ENCODE peak calls at places on chromosomes 6 and 20, in nine cellular contexts. One of them, this sample, is unnamed.

GRCh38 chr6:3970097-3970496 is 108.8 kb downstream of the FAM217A start:
- DNase-seq in nucleus accumbens: no peak
- DNase-seq in NCI-H1436: no peak
- DNase-seq in NCI-H2029: no peak
- DNase-seq in GM13977: no peak
- DNase-seq in HT-29: no peak
- DNase-seq in glomerular endothelial cell: no peak
- DNase-seq in H54: no peak
- DNase-seq in activated T-cell treated with anti-CD3 and anti-CD28 coated beads, Interleukin-2, amount 50 U/mL, for 4 hours: no peak
- DNase-seq in this sample: no peak

GRCh38 chr6:72876256-72876655 is 254.4 kb downstream of the KCNQ5 start:
- DNase-seq in GM13977: no peak
- DNase-seq in glomerular endothelial cell: no peak
- DNase-seq in NCI-H2029: no peak
- DNase-seq in activated T-cell treated with anti-CD3 and anti-CD28 coated beads, Interleukin-2, amount 50 U/mL, for 4 hours: no peak
- DNase-seq in nucleus accumbens: no peak
- DNase-seq in H54: no peak
- DNase-seq in NCI-H1436: no peak
- DNase-seq in HT-29: no peak
- DNase-seq in this sample: no peak

GRCh38 chr6:158040804-158041347 is 59.2 kb downstream of the SYNJ2 start:
- DNase-seq in activated T-cell treated with anti-CD3 and anti-CD28 coated beads, Interleukin-2, amount 50 U/mL, for 4 hours: no peak
- DNase-seq in nucleus accumbens: no peak
- DNase-seq in GM13977: no peak
- DNase-seq in HT-29: no peak
- DNase-seq in glomerular endothelial cell: no peak
- DNase-seq in NCI-H1436: no peak
- DNase-seq in H54: no peak
- DNase-seq in NCI-H2029: no peak
- DNase-seq in this sample: no peak

GRCh38 chr6:108163267-108163643 is 2.6 kb upstream of the NR2E1 start:
- DNase-seq in HT-29: peak
- DNase-seq in H54: no peak
- DNase-seq in NCI-H1436: no peak
- DNase-seq in GM13977: no peak
- DNase-seq in activated T-cell treated with anti-CD3 and anti-CD28 coated beads, Interleukin-2, amount 50 U/mL, for 4 hours: no peak
- DNase-seq in nucleus accumbens: no peak
- DNase-seq in glomerular endothelial cell: no peak
- DNase-seq in NCI-H2029: no peak
- DNase-seq in this sample: no peak

GRCh38 chr6:55293116-55293515 is 34.2 kb upstream of the GFRAL start:
- DNase-seq in H54: peak
- DNase-seq in GM13977: peak
- DNase-seq in glomerular endothelial cell: no peak
- DNase-seq in HT-29: peak
- DNase-seq in NCI-H2029: no peak
- DNase-seq in activated T-cell treated with anti-CD3 and anti-CD28 coated beads, Interleukin-2, amount 50 U/mL, for 4 hours: no peak
- DNase-seq in nucleus accumbens: no peak
- DNase-seq in NCI-H1436: no peak
- DNase-seq in this sample: no peak

GRCh38 chr6:139060332-139060731 is 31.8 kb downstream of the ABRACL start:
- DNase-seq in nucleus accumbens: no peak
- DNase-seq in NCI-H1436: no peak
- DNase-seq in NCI-H2029: no peak
- DNase-seq in HT-29: no peak
- DNase-seq in GM13977: no peak
- DNase-seq in activated T-cell treated with anti-CD3 and anti-CD28 coated beads, Interleukin-2, amount 50 U/mL, for 4 hours: no peak
- DNase-seq in glomerular endothelial cell: no peak
- DNase-seq in H54: no peak
- DNase-seq in this sample: no peak

GRCh38 chr6:121161881-121162280 is 172.4 kb downstream of the TBC1D32 start:
- DNase-seq in activated T-cell treated with anti-CD3 and anti-CD28 coated beads, Interleukin-2, amount 50 U/mL, for 4 hours: no peak
- DNase-seq in NCI-H1436: no peak
- DNase-seq in glomerular endothelial cell: no peak
- DNase-seq in GM13977: no peak
- DNase-seq in HT-29: no peak
- DNase-seq in H54: no peak
- DNase-seq in NCI-H2029: no peak
- DNase-seq in nucleus accumbens: no peak
- DNase-seq in this sample: no peak

GRCh38 chr20:59577809-59578601 is 26.3 kb upstream of the PHACTR3 start:
- DNase-seq in activated T-cell treated with anti-CD3 and anti-CD28 coated beads, Interleukin-2, amount 50 U/mL, for 4 hours: no peak
- DNase-seq in GM13977: no peak
- DNase-seq in NCI-H1436: no peak
- DNase-seq in H54: no peak
- DNase-seq in NCI-H2029: no peak
- DNase-seq in nucleus accumbens: no peak
- DNase-seq in glomerular endothelial cell: no peak
- DNase-seq in HT-29: no peak
- DNase-seq in this sample: no peak

GRCh38 chr6:84854801-84855400 is 90.5 kb upstream of the TBX18 start:
- DNase-seq in activated T-cell treated with anti-CD3 and anti-CD28 coated beads, Interleukin-2, amount 50 U/mL, for 4 hours: no peak
- DNase-seq in nucleus accumbens: no peak
- DNase-seq in H54: no peak
- DNase-seq in NCI-H1436: no peak
- DNase-seq in NCI-H2029: no peak
- DNase-seq in GM13977: no peak
- DNase-seq in glomerular endothelial cell: no peak
- DNase-seq in HT-29: no peak
- DNase-seq in this sample: no peak

GRCh38 chr6:37456816-37457560 is 24.0 kb downstream of the CMTR1 start:
- DNase-seq in nucleus accumbens: peak
- DNase-seq in GM13977: no peak
- DNase-seq in activated T-cell treated with anti-CD3 and anti-CD28 coated beads, Interleukin-2, amount 50 U/mL, for 4 hours: no peak
- DNase-seq in glomerular endothelial cell: no peak
- DNase-seq in NCI-H1436: no peak
- DNase-seq in H54: peak
- DNase-seq in NCI-H2029: no peak
- DNase-seq in HT-29: no peak
- DNase-seq in this sample: no peak

GRCh38 chr6:110250838-110251237 is 70.6 kb downstream of the CDC40 start:
- DNase-seq in activated T-cell treated with anti-CD3 and anti-CD28 coated beads, Interleukin-2, amount 50 U/mL, for 4 hours: no peak
- DNase-seq in NCI-H1436: no peak
- DNase-seq in nucleus accumbens: no peak
- DNase-seq in NCI-H2029: no peak
- DNase-seq in GM13977: no peak
- DNase-seq in HT-29: no peak
- DNase-seq in H54: no peak
- DNase-seq in glomerular endothelial cell: no peak
- DNase-seq in this sample: no peak

GRCh38 chr20:5061209-5061608 is 58.5 kb downstream of the PCNA start:
- DNase-seq in activated T-cell treated with anti-CD3 and anti-CD28 coated beads, Interleukin-2, amount 50 U/mL, for 4 hours: no peak
- DNase-seq in H54: peak
- DNase-seq in GM13977: no peak
- DNase-seq in NCI-H1436: no peak
- DNase-seq in glomerular endothelial cell: no peak
- DNase-seq in HT-29: peak
- DNase-seq in NCI-H2029: no peak
- DNase-seq in nucleus accumbens: no peak
- DNase-seq in this sample: no peak

GRCh38 chr6:41471064-41471895 is 74.9 kb upstream of the FOXP4 start:
- DNase-seq in glomerular endothelial cell: no peak
- DNase-seq in H54: no peak
- DNase-seq in activated T-cell treated with anti-CD3 and anti-CD28 coated beads, Interleukin-2, amount 50 U/mL, for 4 hours: no peak
- DNase-seq in nucleus accumbens: no peak
- DNase-seq in HT-29: no peak
- DNase-seq in NCI-H1436: no peak
- DNase-seq in GM13977: no peak
- DNase-seq in NCI-H2029: no peak
- DNase-seq in this sample: no peak

GRCh38 chr6:145904391-145904790 is 59.8 kb downstream of the SHPRH start:
- DNase-seq in HT-29: no peak
- DNase-seq in nucleus accumbens: no peak
- DNase-seq in activated T-cell treated with anti-CD3 and anti-CD28 coated beads, Interleukin-2, amount 50 U/mL, for 4 hours: no peak
- DNase-seq in NCI-H2029: no peak
- DNase-seq in H54: no peak
- DNase-seq in NCI-H1436: no peak
- DNase-seq in glomerular endothelial cell: no peak
- DNase-seq in GM13977: no peak
- DNase-seq in this sample: no peak

GRCh38 chr6:38867726-38868125 is 152.6 kb downstream of the DNAH8 start:
- DNase-seq in H54: no peak
- DNase-seq in GM13977: no peak
- DNase-seq in activated T-cell treated with anti-CD3 and anti-CD28 coated beads, Interleukin-2, amount 50 U/mL, for 4 hours: no peak
- DNase-seq in NCI-H2029: no peak
- DNase-seq in glomerular endothelial cell: no peak
- DNase-seq in NCI-H1436: no peak
- DNase-seq in HT-29: no peak
- DNase-seq in nucleus accumbens: no peak
- DNase-seq in this sample: no peak

GRCh38 chr6:72950114-72950860 is 275.0 kb downstream of the KHDC1L start:
- DNase-seq in glomerular endothelial cell: no peak
- DNase-seq in NCI-H2029: no peak
- DNase-seq in H54: peak
- DNase-seq in nucleus accumbens: no peak
- DNase-seq in NCI-H1436: no peak
- DNase-seq in HT-29: no peak
- DNase-seq in GM13977: no peak
- DNase-seq in activated T-cell treated with anti-CD3 and anti-CD28 coated beads, Interleukin-2, amount 50 U/mL, for 4 hours: no peak
- DNase-seq in this sample: no peak

This sample was measured in CD4-positive, alpha-beta T cell.